ENCODE peak calls at places on chromosomes 1 and 21, in five cellular contexts. Y is heart left ventricle, V is tibial artery, F is A549, X is pancreas. W is an unnamed sample.
A peak's percentile ranks its signal among the peaks of the same experiment; 100 is the strongest.

GRCh38 chr1:116847688-116848531 is 61.8 kb upstream of the PTGFRN start:
- DNase-seq in Y (peak; percentile 65), V (peak; percentile 73), F (no peak), X (no peak), W (no peak)

GRCh38 chr1:92728687-92729086 is 56.2 kb downstream of the EVI5 start:
- DNase-seq in Y (no peak), V (no peak), F (no peak), X (no peak), W (no peak)

GRCh38 chr21:26965567-26966359 is 1.1 kb downstream of the ADAMTS5 start:
- DNase-seq in Y (peak; percentile 57), V (peak; percentile 71), F (no peak), X (peak; percentile 83), W (peak; percentile 42)

GRCh38 chr1:185281245-185281644 is 35.8 kb downstream of the IVNS1ABP start:
- DNase-seq in Y (no peak), V (no peak), F (no peak), X (no peak), W (no peak)

GRCh38 chr1:10339815-10340214 is 59.0 kb upstream of the PGD start:
- DNase-seq in Y (peak; percentile 68), V (no peak), F (peak; percentile 35), X (no peak), W (no peak)

GRCh38 chr1:14215151-14215550 is 383.3 kb upstream of the KAZN start:
- DNase-seq in Y (no peak), V (no peak), F (no peak), X (no peak), W (no peak)

GRCh38 chr1:47655521-47656300 is 217.9 kb downstream of the FOXD2 start:
- DNase-seq in Y (no peak), V (peak; percentile 66), F (no peak), X (no peak), W (no peak)

GRCh38 chr1:180937624-180938225 is 25.0 kb downstream of the KIAA1614 start:
- DNase-seq in Y (no peak), V (no peak), F (no peak), X (peak; percentile 9), W (no peak)

GRCh38 chr1:55362558-55362957 is 147.4 kb upstream of the USP24 start:
- DNase-seq in Y (no peak), V (no peak), F (no peak), X (no peak), W (no peak)

GRCh38 chr1:25724986-25725385 is 75.0 kb upstream of the SELENON start:
- DNase-seq in Y (no peak), V (no peak), F (no peak), X (no peak), W (no peak)

GRCh38 chr1:115641762-115642167 is at the start of gene VANGL1:
- DNase-seq in Y (peak; percentile 83), V (peak; percentile 84), F (peak; percentile 56), X (peak; percentile 91), W (no peak)

GRCh38 chr1:162385702-162386101 is 4.2 kb downstream of the C1orf226 start:
- DNase-seq in Y (no peak), V (peak; percentile 46), F (no peak), X (no peak), W (no peak)

GRCh38 chr1:167629681-167630567 is at the start of gene RCSD1:
- DNase-seq in Y (peak; percentile 75), V (no peak), F (no peak), X (no peak), W (no peak)

GRCh38 chr1:164660415-164661174 is 101.6 kb downstream of the PBX1 start:
- DNase-seq in Y (no peak), V (no peak), F (no peak), X (no peak), W (no peak)

GRCh38 chr1:13797397-13797796 is 97.4 kb downstream of the PRDM2 start:
- DNase-seq in Y (no peak), V (no peak), F (no peak), X (no peak), W (no peak)

GRCh38 chr1:221987860-221988520 is 246.1 kb upstream of the DUSP10 start:
- DNase-seq in Y (no peak), V (no peak), F (peak; percentile 25), X (no peak), W (no peak)

GRCh38 chr1:28144203-28145135 is 32.0 kb downstream of the PTAFR start:
- DNase-seq in Y (no peak), V (no peak), F (no peak), X (no peak), W (no peak)

GRCh38 chr1:192399161-192399560 is 82.4 kb downstream of the RGS21 start:
- DNase-seq in Y (no peak), V (no peak), F (no peak), X (no peak), W (no peak)

GRCh38 chr1:219541946-219542345 is 71.0 kb downstream of the ZC3H11B start:
- DNase-seq in Y (no peak), V (no peak), F (no peak), X (no peak), W (no peak)

GRCh38 chr21:44724926-44725325 is 13.6 kb upstream of the TSPEAR start:
- DNase-seq in Y (no peak), V (no peak), F (no peak), X (no peak), W (no peak)

GRCh38 chr1:26408604-26409003 is 2.0 kb upstream of the LIN28A start:
- DNase-seq in Y (peak; percentile 65), V (peak; percentile 77), F (peak; percentile 44), X (peak; percentile 89), W (no peak)

GRCh38 chr1:154931940-154932487 is 4.5 kb downstream of the PMVK start:
- DNase-seq in Y (peak; percentile 17), V (no peak), F (peak; percentile 55), X (no peak), W (peak; percentile 80)

GRCh38 chr1:161082996-161083742 is 6.2 kb downstream of the NECTIN4 start:
- DNase-seq in Y (peak; percentile 79), V (peak; percentile 84), F (peak; percentile 69), X (peak; percentile 84), W (peak; percentile 98)

GRCh38 chr1:224219612-224220011 is 36.6 kb downstream of the DEGS1 start:
- DNase-seq in Y (no peak), V (no peak), F (no peak), X (no peak), W (no peak)

GRCh38 chr1:226457307-226457712 is 49.4 kb upstream of the PARP1 start:
- DNase-seq in Y (no peak), V (no peak), F (no peak), X (no peak), W (no peak)

GRCh38 chr1:118998171-118998570 is 10.0 kb upstream of the TBX15 start:
- DNase-seq in Y (no peak), V (no peak), F (no peak), X (no peak), W (no peak)

GRCh38 chr1:21670956-21671902 is 2.1 kb upstream of the RAP1GAP start:
- DNase-seq in Y (no peak), V (no peak), F (no peak), X (no peak), W (no peak)

GRCh38 chr1:2921970-2922686 is 99.1 kb upstream of the ACTRT2 start:
- DNase-seq in Y (no peak), V (peak; percentile 76), F (peak; percentile 10), X (no peak), W (no peak)

GRCh38 chr1:13478687-13479086 is 35.1 kb downstream of the LRRC38 start:
- DNase-seq in Y (no peak), V (no peak), F (no peak), X (no peak), W (no peak)

GRCh38 chr1:84598846-84599741 is 24.9 kb upstream of the CTBS start:
- DNase-seq in Y (no peak), V (no peak), F (no peak), X (no peak), W (no peak)

GRCh38 chr1:212791261-212791675 is 309 bp downstream of the NSL1 start:
- DNase-seq in Y (no peak), V (no peak), F (peak; percentile 79), X (no peak), W (peak; percentile 45)

GRCh38 chr1:210251680-210252490 is 19.3 kb downstream of the SERTAD4 start:
- DNase-seq in Y (no peak), V (no peak), F (no peak), X (peak; percentile 67), W (no peak)

GRCh38 chr1:177945943-177946650 is 23.8 kb downstream of the SEC16B start:
- DNase-seq in Y (no peak), V (no peak), F (peak; percentile 67), X (no peak), W (no peak)

GRCh38 chr21:41583274-41583790 is 75.4 kb upstream of the TMPRSS2 start:
- DNase-seq in Y (no peak), V (no peak), F (peak; percentile 10), X (no peak), W (no peak)

DNA sequence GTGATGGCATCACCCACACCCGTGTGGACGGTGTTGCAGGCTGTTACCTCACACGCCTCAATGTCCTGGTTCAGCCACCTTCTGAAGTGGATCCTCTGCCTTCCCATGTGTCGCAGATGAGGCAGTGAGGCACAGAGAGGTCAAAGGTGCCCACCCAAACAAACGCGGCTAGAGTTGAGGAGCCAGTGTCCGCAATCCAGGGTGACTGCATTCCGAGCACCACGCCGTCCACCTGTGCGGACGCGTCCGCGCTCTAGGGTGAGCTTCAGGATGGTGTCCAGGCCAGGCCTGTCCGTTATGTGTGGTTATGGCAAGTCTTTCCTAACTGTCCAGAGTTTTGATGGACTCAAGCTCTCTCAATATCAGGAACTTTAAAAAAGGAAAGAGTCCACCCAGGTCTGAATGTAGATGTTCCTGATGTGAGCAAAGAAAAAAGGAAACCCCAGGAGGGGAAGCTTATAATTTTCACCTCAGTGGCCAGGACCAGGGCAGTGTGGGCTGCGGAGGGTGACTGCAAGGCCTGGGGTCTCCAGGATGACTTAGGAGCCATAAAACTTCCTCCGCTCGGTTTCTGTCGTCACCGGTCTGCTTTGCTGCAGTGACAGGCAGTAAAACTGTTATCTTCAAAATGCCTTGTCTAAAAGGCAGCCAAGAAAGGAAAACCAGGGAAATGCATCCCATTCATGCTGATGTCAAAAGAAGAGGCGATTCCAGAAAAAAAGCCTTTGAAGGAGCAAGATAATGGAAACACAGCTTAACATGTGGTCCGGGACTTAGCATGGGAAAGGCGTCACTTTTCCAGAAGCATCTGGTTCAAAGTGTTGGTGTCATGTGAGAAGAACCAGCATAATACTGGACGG is 41.8 kb downstream of the COL6A1 start:
- DNase-seq in Y (no peak), V (no peak), F (no peak), X (no peak), W (no peak)
- H3K27ac ChIP-seq in Y (no peak overlapping the region), V (no peak overlapping the region), F (no peak overlapping the region), X (no peak overlapping the region), W (no peak overlapping the region)

GRCh38 chr1:109886827-109887226 is 23.8 kb upstream of the CSF1 start:
- DNase-seq in Y (no peak), V (peak; percentile 53), F (no peak), X (no peak), W (no peak)
- H3K4me1 ChIP-seq in Y (peaks cover 17% of the 10 kb centered on the region), V (peaks cover 28% of the 10 kb centered on the region), F (peaks cover 7% of the 10 kb centered on the region), X (no peaks in the 10 kb centered on the region), W (no peaks in the 10 kb centered on the region)

GRCh38 chr1:165737196-165737595 is 31.5 kb downstream of the TMCO1 start:
- DNase-seq in Y (no peak), V (no peak), F (no peak), X (no peak), W (no peak)
- H3K27ac ChIP-seq in Y (no peak overlapping the region), V (no peak overlapping the region), F (no peak overlapping the region), X (no peak overlapping the region), W (no peak overlapping the region)

DNA sequence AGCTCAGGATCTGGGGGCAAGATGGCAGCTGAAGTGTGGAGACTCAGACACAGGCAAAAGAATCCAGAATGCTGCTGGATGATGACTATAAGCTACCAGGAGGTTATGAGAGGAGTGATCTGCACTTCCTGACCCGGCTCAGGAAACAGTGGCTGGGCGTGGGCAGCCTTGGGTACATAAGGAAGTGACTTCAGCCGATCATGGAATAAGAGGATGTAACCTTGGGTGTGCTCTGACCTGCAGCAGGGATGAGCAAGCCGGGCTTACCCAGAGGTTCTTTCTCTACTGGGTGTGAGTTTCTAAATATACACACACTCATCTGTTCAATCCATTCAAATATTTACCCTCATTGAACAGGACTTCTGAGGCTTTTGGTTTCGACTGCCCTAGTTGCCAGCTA is 62.7 kb downstream of the CD34 start:
- DNase-seq in Y (peak; percentile 82), V (no peak), F (peak; percentile 62), X (no peak), W (peak; percentile 72)
- H3K4me1 ChIP-seq in Y (peaks cover 36% of the 10 kb centered on the region), V (peaks cover 77% of the 10 kb centered on the region), F (peaks cover 17% of the 10 kb centered on the region), X (peaks cover 13% of the 10 kb centered on the region), W (peaks cover 25% of the 10 kb centered on the region)